ENCODE peak calls at places on chromosomes 12 and 14, in ten cellular contexts. T is D341Med, L is neural progenitor cell, K is lung, Q is colonic mucosa, E is GM06990, C is IMR-90, X is left colon, S is kidney tubule cell, F is upper lobe of left lung. G is an unnamed sample.

GRCh38 chr12:4037747-4038312 is 164.6 kb upstream of the PARP11 start:
- DNase-seq in T (peak; percentile 63), L (peak; percentile 59), K (peak; percentile 54), Q (peak; percentile 79), E (no peak), C (peak; percentile 44), X (no peak), S (peak; percentile 53), F (no peak), G (no peak)

GRCh38 chr12:116508145-116509121 is 50.7 kb upstream of the MAP1LC3B2 start:
- DNase-seq in T (peak; percentile 59), L (peak; percentile 74), K (no peak), Q (peak; percentile 60), E (no peak), C (no peak), X (no peak), S (peak; percentile 45), F (peak; percentile 92), G (no peak)

GRCh38 chr12:53049582-53050318 is at the start of gene TNS2:
- DNase-seq in T (peak; percentile 28), L (peak; percentile 62), K (peak; percentile 82), Q (peak; percentile 75), E (no peak), C (peak; percentile 40), X (peak; percentile 85), S (peak; percentile 64), F (peak; percentile 89), G (no peak)

GRCh38 chr12:127726928-127727327 is 540.0 kb upstream of the TMEM132C start:
- DNase-seq in T (no peak), L (no peak), K (no peak), Q (no peak), E (no peak), C (no peak), X (no peak), S (no peak), F (no peak), G (no peak)

GRCh38 chr14:54814076-54814475 is 88.5 kb downstream of the GCH1 start:
- DNase-seq in T (no peak), L (no peak), K (no peak), Q (no peak), E (no peak), C (no peak), X (no peak), S (no peak), F (no peak), G (no peak)

GRCh38 chr14:104192146-104192882 is 53.9 kb downstream of the KIF26A start:
- DNase-seq in T (no peak), L (no peak), K (no peak), Q (no peak), E (no peak), C (no peak), X (no peak), S (no peak), F (peak; percentile 67), G (no peak)

GRCh38 chr12:57852620-57853509 is 6.3 kb upstream of the CTDSP2 start:
- DNase-seq in T (no peak), L (peak; percentile 92), K (peak; percentile 52), Q (no peak), E (no peak), C (no peak), X (peak; percentile 53), S (no peak), F (peak; percentile 82), G (no peak)

GRCh38 chr14:103949386-103949785 is 7.1 kb upstream of the RD3L start:
- DNase-seq in T (no peak), L (no peak), K (no peak), Q (no peak), E (no peak), C (no peak), X (no peak), S (no peak), F (no peak), G (no peak)

GRCh38 chr12:89756638-89757321 is 48.1 kb upstream of the ATP2B1 start:
- DNase-seq in T (no peak), L (no peak), K (no peak), Q (peak; percentile 18), E (peak; percentile 83), C (peak; percentile 99), X (no peak), S (peak; percentile 92), F (no peak), G (no peak)

GRCh38 chr12:1937481-1938224 is 19.2 kb upstream of the CACNA2D4 start:
- DNase-seq in T (no peak), L (no peak), K (no peak), Q (peak; percentile 32), E (no peak), C (no peak), X (no peak), S (no peak), F (no peak), G (no peak)

GRCh38 chr14:61438497-61438859 is 117.1 kb downstream of the PRKCH start:
- DNase-seq in T (no peak), L (no peak), K (no peak), Q (no peak), E (no peak), C (no peak), X (no peak), S (no peak), F (no peak), G (no peak)

GRCh38 chr12:1853716-1854115 is 33.4 kb downstream of the LRTM2 start:
- DNase-seq in T (no peak), L (no peak), K (no peak), Q (no peak), E (no peak), C (no peak), X (no peak), S (no peak), F (peak; percentile 33), G (no peak)

GRCh38 chr12:93375906-93376305 is 1.8 kb upstream of the NUDT4 start:
- DNase-seq in T (no peak), L (no peak), K (no peak), Q (no peak), E (no peak), C (no peak), X (no peak), S (no peak), F (no peak), G (no peak)

GRCh38 chr12:123131879-123132402 is 18.9 kb downstream of the PITPNM2 start:
- DNase-seq in T (peak; percentile 24), L (no peak), K (peak; percentile 61), Q (peak; percentile 71), E (no peak), C (no peak), X (peak; percentile 74), S (no peak), F (no peak), G (peak; percentile 60)

GRCh38 chr14:53538316-53538851 is 385.3 kb upstream of the DDHD1 start:
- DNase-seq in T (no peak), L (no peak), K (no peak), Q (no peak), E (no peak), C (peak; percentile 60), X (no peak), S (no peak), F (no peak), G (no peak)

GRCh38 chr12:15534870-15535269 is 212.6 kb downstream of the PTPRO start:
- DNase-seq in T (no peak), L (no peak), K (peak; percentile 41), Q (no peak), E (no peak), C (peak; percentile 18), X (no peak), S (no peak), F (no peak), G (no peak)

GRCh38 chr14:36659010-36659821 is 2.4 kb upstream of the PAX9 start:
- DNase-seq in T (no peak), L (peak; percentile 23), K (no peak), Q (no peak), E (no peak), C (no peak), X (no peak), S (no peak), F (peak; percentile 58), G (no peak)

GRCh38 chr12:29072631-29073030 is 76.4 kb upstream of the FAR2 start:
- DNase-seq in T (no peak), L (peak; percentile 43), K (no peak), Q (no peak), E (no peak), C (peak; percentile 4), X (no peak), S (peak; percentile 91), F (no peak), G (no peak)

GRCh38 chr14:58100735-58101368 is 51.2 kb downstream of the ARMH4 start:
- DNase-seq in T (no peak), L (no peak), K (no peak), Q (no peak), E (no peak), C (peak; percentile 80), X (no peak), S (peak; percentile 23), F (no peak), G (no peak)

GRCh38 chr12:107264667-107265066 is 171.3 kb upstream of the CRY1 start:
- DNase-seq in T (no peak), L (no peak), K (no peak), Q (no peak), E (no peak), C (no peak), X (no peak), S (no peak), F (no peak), G (no peak)